ENCODE peak calls at places on chromosomes 11 and 22, in five cellular contexts. S is neural crest cell, F is CD14-positive monocyte, N is astrocyte of the spinal cord, Y is IMR-90. R is an unnamed sample.

GRCh38 chr22:46578251-46578823 is 40.9 kb upstream of the CELSR1 start:
- DNase-seq in S (no peak), Y (no peak), F (peak), N (no peak), R (no peak)

GRCh38 chr11:114289779-114290178 is 6.4 kb upstream of the NNMT start:
- DNase-seq in F (no peak), S (no peak), Y (no peak), N (no peak), R (no peak)

GRCh38 chr22:42067706-42068350 is 2.8 kb downstream of the NAGA start:
- DNase-seq in N (no peak), S (no peak), F (no peak), Y (no peak), R (no peak)

GRCh38 chr22:35846804-35847203 is 129.1 kb downstream of the APOL5 start:
- DNase-seq in N (no peak), F (no peak), S (no peak), Y (no peak), R (no peak)

GRCh38 chr11:76524919-76525318 is 80.1 kb downstream of the EMSY start:
- DNase-seq in F (no peak), S (no peak), Y (peak), N (peak), R (peak)

GRCh38 chr11:11884774-11885481 is 43.2 kb downstream of the USP47 start:
- DNase-seq in Y (no peak), N (no peak), F (no peak), S (no peak), R (no peak)

GRCh38 chr11:71333473-71333872 is 81.1 kb upstream of the SHANK2 start:
- DNase-seq in N (no peak), F (no peak), Y (no peak), S (no peak), R (no peak)

GRCh38 chr22:37186228-37186996 is 1.6 kb downstream of the C1QTNF6 start:
- DNase-seq in F (peak), Y (peak), N (peak), S (no peak), R (peak)

GRCh38 chr11:5235364-5236095 is 1.2 kb upstream of the HBD start:
- DNase-seq in Y (no peak), S (no peak), N (no peak), F (no peak), R (no peak)
- TF ChIP-seq CTCF in Y (no peak), S (no peak), N (no peak), F (no peak), R (no peak)

GRCh38 chr22:31818481-31819392 is 64.9 kb downstream of the DEPDC5 start:
- DNase-seq in F (no peak), S (no peak), Y (peak), N (peak), R (peak)
- TF ChIP-seq CTCF in F (no peak), S (no peak), Y (no peak), N (peak), R (no peak)

GRCh38 chr11:102346456-102346747 is 612 bp upstream of the BIRC2 start:
- DNase-seq in F (no peak), N (peak), Y (peak), S (no peak), R (no peak)

GRCh38 chr11:102346748-102347525 is at the start of gene BIRC2:
- DNase-seq in F (peak), Y (peak), N (peak), S (peak), R (peak)

GRCh38 chr11:102343789-102344188 is 3.2 kb upstream of the BIRC2 start:
- DNase-seq in S (no peak), Y (peak), F (no peak), N (no peak), R (no peak)

GRCh38 chr11:102345923-102346322 is 1.1 kb upstream of the BIRC2 start:
- DNase-seq in N (peak), S (no peak), Y (peak), F (no peak), R (peak)

GRCh38 chr11:102347526-102348331 is 715 bp downstream of the BIRC2 start:
- DNase-seq in N (peak), F (no peak), S (no peak), Y (peak), R (peak)
- TF ChIP-seq CTCF in N (no peak), F (no peak), S (no peak), Y (no peak), R (no peak)

GRCh38 chr11:50174189-50174588 is 141.5 kb downstream of the OR4C45 start:
- DNase-seq in N (no peak), S (no peak), Y (peak), F (no peak), R (peak)
- TF ChIP-seq CTCF in N (no peak), S (no peak), Y (no peak), F (no peak), R (peak)

GRCh38 chr11:22193348-22194051 is 615 bp downstream of the ANO5 start:
- DNase-seq in Y (no peak), S (peak), N (no peak), F (no peak), R (no peak)
- TF ChIP-seq CTCF in Y (no peak), S (no peak), N (no peak), F (no peak), R (no peak)

GRCh38 chr11:46129133-46129532 is 7.9 kb upstream of the PHF21A start:
- DNase-seq in S (no peak), Y (no peak), F (no peak), N (no peak), R (no peak)

GRCh38 chr11:46130286-46130937 is 9.2 kb upstream of the PHF21A start:
- DNase-seq in F (no peak), S (no peak), N (no peak), Y (no peak), R (no peak)

GRCh38 chr11:46133119-46133518 is 11.9 kb upstream of the PHF21A start:
- DNase-seq in F (no peak), Y (no peak), N (no peak), S (no peak), R (no peak)

GRCh38 chr11:46134061-46134460 is 12.8 kb upstream of the PHF21A start:
- DNase-seq in S (no peak), N (no peak), Y (no peak), F (no peak), R (no peak)

GRCh38 chr11:46134540-46134939 is 13.3 kb upstream of the PHF21A start:
- DNase-seq in Y (no peak), F (no peak), S (no peak), N (no peak), R (no peak)
- TF ChIP-seq CTCF in Y (no peak), F (no peak), S (no peak), N (no peak), R (no peak)

R was measured in HFFc6.